ENCODE peak calls at places on chromosome 14, in eight cellular contexts. A is CD8-positive, alpha-beta T cell; F is GM12878; Q is cardiac muscle cell; T is A673; B is heart right ventricle; W is H9; Z is endodermal cell. J is an unnamed sample.

GRCh38 chr14:33938131-33938949 is 12.5 kb downstream of the EGLN3 start:
- DNase-seq in A (no peak), F (peak; percentile 36), Q (peak; percentile 77), T (no peak), B (peak; percentile 86), W (peak; percentile 68), Z (peak; percentile 81), J (no peak)

GRCh38 chr14:93954900-93955891 is 21.2 kb downstream of the ASB2 start:
- DNase-seq in A (peak; percentile 48), F (no peak), Q (no peak), T (no peak), B (no peak), W (no peak), Z (no peak), J (peak; percentile 79)

GRCh38 chr14:100610511-100611217 is 23.4 kb upstream of the BEGAIN start:
- DNase-seq in A (no peak), F (no peak), Q (no peak), T (no peak), B (no peak), W (peak; percentile 16), Z (peak; percentile 29), J (no peak)

GRCh38 chr14:59454131-59454530 is 11.0 kb downstream of the GPR135 start:
- DNase-seq in A (no peak), F (no peak), Q (peak; percentile 94), T (no peak), B (no peak), W (no peak), Z (no peak), J (no peak)

GRCh38 chr14:58107947-58108552 is 44.0 kb downstream of the ARMH4 start:
- DNase-seq in A (peak; percentile 27), F (no peak), Q (peak; percentile 83), T (peak; percentile 72), B (no peak), W (no peak), Z (peak; percentile 59), J (peak; percentile 56)

GRCh38 chr14:87133073-87133815 is 859.7 kb downstream of the GALC start:
- DNase-seq in A (no peak), F (no peak), Q (no peak), T (peak; percentile 2), B (no peak), W (no peak), Z (no peak), J (peak; percentile 63)

GRCh38 chr14:50937325-50937724 is 7.0 kb downstream of the PYGL start:
- DNase-seq in A (no peak), F (no peak), Q (peak; percentile 69), T (peak; percentile 39), B (no peak), W (no peak), Z (no peak), J (no peak)

GRCh38 chr14:32312010-32312331 is 17.1 kb upstream of the AKAP6 start:
- DNase-seq in A (no peak), F (no peak), Q (no peak), T (no peak), B (no peak), W (no peak), Z (no peak), J (no peak)

GRCh38 chr14:105475269-105475915 is 771 bp downstream of the CRIP2 start:
- DNase-seq in A (no peak), F (no peak), Q (no peak), T (no peak), B (peak; percentile 73), W (no peak), Z (peak; percentile 69), J (no peak)

GRCh38 chr14:33057585-33057984 is 118.9 kb downstream of the NPAS3 start:
- DNase-seq in A (no peak), F (no peak), Q (no peak), T (no peak), B (no peak), W (no peak), Z (no peak), J (no peak)

GRCh38 chr14:98802044-98802443 is 470.0 kb downstream of the BCL11B start:
- DNase-seq in A (no peak), F (no peak), Q (no peak), T (no peak), B (no peak), W (no peak), Z (no peak), J (no peak)

GRCh38 chr14:76964695-76965094 is 63.8 kb downstream of the IRF2BPL start:
- DNase-seq in A (no peak), F (no peak), Q (no peak), T (no peak), B (no peak), W (no peak), Z (peak; percentile 67), J (no peak)

GRCh38 chr14:101875726-101876268 is 88.6 kb upstream of the DYNC1H1 start:
- DNase-seq in A (no peak), F (no peak), Q (no peak), T (no peak), B (no peak), W (no peak), Z (no peak), J (no peak)

GRCh38 chr14:79166171-79166570 is 996.0 kb downstream of the NRXN3 start:
- DNase-seq in A (no peak), F (no peak), Q (no peak), T (no peak), B (no peak), W (no peak), Z (no peak), J (no peak)

DNA sequence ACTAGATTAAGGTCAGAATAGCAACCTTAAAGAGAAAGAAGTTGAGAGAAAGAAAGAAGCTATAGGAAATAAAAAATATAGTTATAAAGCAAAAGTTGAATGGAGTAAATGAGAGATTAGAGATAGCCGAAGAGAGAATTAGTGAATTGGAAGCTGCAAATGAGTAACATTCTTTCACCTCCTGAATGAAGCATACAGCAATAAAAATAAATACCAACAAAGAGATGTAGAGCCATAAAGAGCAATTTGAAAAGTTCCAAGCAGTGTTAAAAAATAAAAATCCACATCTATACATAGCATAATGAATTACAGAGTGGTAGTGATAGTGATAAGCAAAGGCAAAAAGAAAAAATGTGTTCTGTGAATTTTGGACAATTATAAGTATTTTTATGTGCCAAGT is 177.9 kb downstream of the VRK1 start:
- DNase-seq in A (no peak), F (no peak), Q (no peak), T (no peak), B (no peak), W (no peak), Z (no peak), J (no peak)
- H3K9me3 ChIP-seq in A (peaks cover 13% of the 10 kb centered on the region), F (no peaks in the 10 kb centered on the region), Q (no peaks in the 10 kb centered on the region), T (peaks cover 20% of the 10 kb centered on the region), B (peaks cover 34% of the 10 kb centered on the region), W (peaks cover 8% of the 10 kb centered on the region), Z (peaks cover 17% of the 10 kb centered on the region), J (peaks cover 9% of the 10 kb centered on the region)

GRCh38 chr14:69288001-69288771 is 28.2 kb downstream of the GALNT16 start:
- DNase-seq in A (no peak), F (no peak), Q (peak; percentile 44), T (no peak), B (no peak), W (no peak), Z (peak; percentile 58), J (no peak)
- TF ChIP-seq CTCF in A (no peak), F (no peak), Q (peak; percentile 52), T (no peak), B (peak; percentile 42), W (peak; percentile 34), Z (peak; percentile 48), J (peak; percentile 27)

GRCh38 chr14:61406670-61407069 is 85.3 kb downstream of the PRKCH start:
- DNase-seq in A (peak; percentile 33), F (no peak), Q (no peak), T (no peak), B (no peak), W (no peak), Z (no peak), J (no peak)

GRCh38 chr14:61409782-61410181 is 88.4 kb downstream of the PRKCH start:
- DNase-seq in A (no peak), F (no peak), Q (no peak), T (no peak), B (no peak), W (no peak), Z (no peak), J (no peak)

GRCh38 chr14:61406198-61406597 is 84.8 kb downstream of the PRKCH start:
- DNase-seq in A (no peak), F (no peak), Q (no peak), T (peak; percentile 4), B (no peak), W (peak; percentile 39), Z (no peak), J (no peak)

GRCh38 chr14:61404637-61405036 is 83.3 kb downstream of the PRKCH start:
- DNase-seq in A (no peak), F (no peak), Q (no peak), T (no peak), B (no peak), W (no peak), Z (no peak), J (no peak)

DNA sequence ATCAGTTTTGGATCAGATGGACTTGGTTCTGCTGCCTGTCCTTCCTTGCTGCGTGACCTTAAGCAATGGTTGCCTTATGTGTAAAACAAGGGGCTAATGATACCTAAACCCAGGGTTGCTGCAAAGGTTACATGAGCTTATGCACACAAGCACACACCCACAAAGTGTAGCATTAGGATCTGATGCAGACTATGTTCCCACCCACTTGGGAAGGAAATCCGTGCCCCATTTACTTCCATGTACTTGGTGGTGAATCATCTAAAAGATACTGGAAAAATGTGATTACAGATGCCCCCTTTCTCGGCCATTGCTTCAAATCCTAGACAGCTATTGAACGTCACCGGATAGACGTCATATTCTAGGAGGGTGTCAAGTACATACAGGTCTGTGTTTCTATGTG is 87.1 kb downstream of the PRKCH start:
- DNase-seq in A (no peak), F (no peak), Q (no peak), T (no peak), B (no peak), W (no peak), Z (no peak), J (no peak)
- H3K4me1 ChIP-seq in A (peaks cover 94% of the 10 kb centered on the region), F (peaks cover 13% of the 10 kb centered on the region), Q (peaks cover 93% of the 10 kb centered on the region), T (no peaks in the 10 kb centered on the region), B (peaks cover 63% of the 10 kb centered on the region), W (peaks cover 3% of the 10 kb centered on the region), Z (no peaks in the 10 kb centered on the region), J (no peaks in the 10 kb centered on the region)

DNA sequence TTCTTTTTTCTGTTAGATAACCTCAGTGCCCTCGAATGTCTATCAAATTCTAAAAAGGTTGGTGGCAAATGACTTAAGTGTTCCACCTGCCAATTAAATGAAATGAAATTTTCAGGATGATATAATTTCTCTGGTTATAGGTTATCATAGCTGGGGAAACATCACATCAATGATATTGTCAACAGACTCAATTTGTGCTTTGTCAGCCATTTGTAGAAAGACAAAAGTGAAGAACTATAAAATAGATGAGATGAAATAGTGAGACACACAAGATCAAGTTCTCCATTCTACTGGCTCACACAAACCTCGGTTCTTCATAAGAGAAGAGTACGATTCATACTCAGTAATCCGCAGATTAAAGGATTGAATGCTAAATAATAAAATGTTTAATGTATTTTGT is 1443.2 kb upstream of the FLRT2 start:
- DNase-seq in A (no peak), F (no peak), Q (no peak), T (no peak), B (no peak), W (no peak), Z (no peak), J (no peak)
- H3K9me3 ChIP-seq in A (no peaks in the 10 kb centered on the region), F (no peaks in the 10 kb centered on the region), Q (no peaks in the 10 kb centered on the region), T (no peaks in the 10 kb centered on the region), B (no peaks in the 10 kb centered on the region), W (no peaks in the 10 kb centered on the region), Z (peaks cover 5% of the 10 kb centered on the region), J (peaks cover 3% of the 10 kb centered on the region)

DNA sequence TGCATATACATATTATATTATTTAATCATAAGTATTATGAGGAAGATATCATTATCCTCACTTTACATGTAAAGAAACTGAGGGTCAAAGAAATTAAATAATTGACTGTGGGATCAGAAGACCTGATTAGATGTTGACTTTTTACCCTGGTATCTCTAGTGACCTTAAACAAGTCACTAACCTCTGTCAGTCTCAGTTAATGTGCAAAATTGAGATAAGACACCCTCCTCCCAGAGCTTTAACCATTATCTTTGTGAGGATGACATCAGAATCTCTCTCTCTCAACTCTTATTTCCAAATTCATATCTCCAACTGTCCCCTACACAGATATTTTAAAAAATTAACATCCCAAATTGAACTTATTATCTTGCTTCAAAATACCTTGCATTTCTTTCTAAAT is 177.8 kb downstream of the KLHL28 start:
- DNase-seq in A (no peak), F (no peak), Q (no peak), T (no peak), B (no peak), W (no peak), Z (no peak), J (no peak)
- TF ChIP-seq CTCF in A (no peak), F (no peak), Q (no peak), T (no peak), B (no peak), W (no peak), Z (no peak), J (no peak)